ENCODE peak calls at places on chromosomes 12 and 14, in ten cellular contexts. U is testis; W is progenitor cell of endocrine pancreas; D is CD8-positive, alpha-beta T cell; O is HCT116; B is astrocyte; L is pancreas; F is HepG2; I is mesothelial cell of epicardium; Z is tibial nerve. C is an unnamed sample.

GRCh38 chr12:19605720-19606119 is 166.4 kb downstream of the AEBP2 start:
- DNase-seq in O (no peak), Z (no peak), D (no peak), L (no peak), U (no peak), F (no peak), I (no peak), W (no peak), B (no peak), C (no peak)

GRCh38 chr14:94624537-94625352 is 12.6 kb downstream of the SERPINA3 start:
- DNase-seq in W (no peak), B (no peak), F (no peak), U (no peak), D (no peak), I (no peak), L (no peak), Z (no peak), O (no peak), C (peak; percentile 43)

GRCh38 chr12:22687677-22688076 is 62.7 kb downstream of the ETNK1 start:
- DNase-seq in W (no peak), F (no peak), Z (no peak), U (no peak), B (peak; percentile 83), D (no peak), L (no peak), I (no peak), O (no peak), C (no peak)

GRCh38 chr12:131033886-131034482 is 80.3 kb downstream of the ADGRD1 start:
- DNase-seq in L (no peak), I (no peak), B (no peak), U (no peak), Z (no peak), O (no peak), F (no peak), D (no peak), W (no peak), C (no peak)

GRCh38 chr12:66118240-66118891 is 12.2 kb downstream of the LLPH start:
- DNase-seq in Z (no peak), B (peak; percentile 20), F (no peak), O (no peak), L (no peak), U (no peak), D (no peak), W (no peak), I (no peak), C (no peak)

GRCh38 chr12:460301-461230 is 827 bp downstream of the B4GALNT3 start:
- DNase-seq in Z (no peak), W (no peak), D (no peak), L (peak; percentile 75), U (peak; percentile 43), B (no peak), F (no peak), O (no peak), I (peak; percentile 47), C (no peak)

GRCh38 chr12:30939234-30939633 is 12.7 kb downstream of the TSPAN11 start:
- DNase-seq in I (no peak), W (no peak), D (no peak), B (no peak), Z (no peak), F (no peak), O (no peak), U (no peak), L (no peak), C (no peak)

GRCh38 chr14:64725879-64726584 is 21.8 kb downstream of the PLEKHG3 start:
- DNase-seq in U (no peak), L (peak; percentile 23), D (no peak), Z (no peak), W (no peak), I (no peak), F (no peak), O (no peak), B (no peak), C (no peak)

GRCh38 chr14:35701531-35701930 is 107.6 kb downstream of the RALGAPA1 start:
- DNase-seq in L (no peak), W (no peak), O (no peak), D (no peak), F (no peak), U (no peak), B (no peak), Z (no peak), I (no peak), C (no peak)

GRCh38 chr12:51631591-51631990 is 40.6 kb downstream of the SCN8A start:
- DNase-seq in O (peak; percentile 46), B (peak; percentile 78), D (no peak), Z (no peak), L (no peak), W (no peak), U (no peak), I (no peak), F (no peak), C (peak; percentile 14)

GRCh38 chr14:70822706-70823185 is 13.4 kb upstream of the MAP3K9 start:
- DNase-seq in Z (no peak), F (no peak), B (no peak), L (peak; percentile 73), D (no peak), U (peak; percentile 40), O (no peak), W (peak; percentile 37), I (peak; percentile 53), C (peak; percentile 30)

GRCh38 chr12:110733089-110733715 is 9.5 kb downstream of the PPP1CC start:
- DNase-seq in F (no peak), W (no peak), B (peak; percentile 44), U (no peak), Z (no peak), I (no peak), L (no peak), D (no peak), O (no peak), C (peak; percentile 30)

GRCh38 chr12:26740991-26741390 is 92.0 kb downstream of the ITPR2 start:
- DNase-seq in D (no peak), Z (no peak), B (no peak), I (no peak), O (no peak), W (no peak), U (peak; percentile 30), L (no peak), F (no peak), C (no peak)

GRCh38 chr14:95577067-95577800 is 42.4 kb downstream of the GLRX5 start:
- DNase-seq in L (no peak), W (no peak), B (no peak), I (no peak), F (no peak), D (no peak), U (no peak), O (no peak), Z (no peak), C (no peak)

GRCh38 chr12:100867639-100868393 is 73.2 kb downstream of the ANO4 start:
- DNase-seq in O (no peak), I (no peak), F (no peak), Z (no peak), U (no peak), D (no peak), L (no peak), W (no peak), B (no peak), C (peak; percentile 9)

GRCh38 chr14:34462132-34462893 is at the start of gene SPTSSA:
- DNase-seq in U (peak; percentile 93), B (peak; percentile 78), Z (peak; percentile 76), D (peak; percentile 83), I (peak; percentile 85), F (peak; percentile 90), W (peak; percentile 88), L (peak; percentile 97), O (peak; percentile 63), C (peak; percentile 92)
- TF ChIP-seq CTCF in U (no peak), B (no peak), Z (no peak), D (no peak), I (no peak), F (no peak), W (no peak), L (no peak), O (no peak), C (no peak)

DNA sequence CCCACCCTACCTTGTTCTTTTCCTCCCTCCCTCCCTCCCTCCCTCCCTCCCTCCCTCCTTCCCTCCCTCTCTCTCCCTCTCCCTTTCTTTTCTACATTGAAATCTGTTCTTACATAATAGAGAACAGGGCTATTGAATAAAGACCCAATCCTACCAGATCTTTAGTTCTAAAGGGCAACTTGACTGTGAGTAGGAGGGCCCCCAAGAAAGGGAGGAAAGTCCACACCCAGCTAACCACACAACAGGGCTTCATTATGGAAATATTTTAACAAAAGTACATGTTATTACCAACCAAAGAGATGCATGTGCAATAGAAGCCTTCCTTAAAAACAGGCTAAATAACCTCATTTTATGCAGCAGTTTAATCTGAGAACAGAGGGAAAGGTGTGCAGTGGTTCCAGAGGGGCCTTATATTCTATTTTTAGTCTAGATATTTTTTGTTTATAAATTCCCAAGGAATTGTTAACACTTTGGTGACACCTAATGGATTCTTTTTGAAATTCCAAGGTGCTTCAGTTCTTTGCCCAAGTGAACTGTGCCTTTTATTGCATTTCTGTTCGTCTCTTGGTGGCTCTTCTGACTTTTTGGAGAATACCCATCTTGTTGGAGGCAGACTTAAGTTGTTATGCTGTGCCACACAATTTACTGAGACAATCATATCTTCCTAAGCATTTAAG is 63.0 kb downstream of the GNS start:
- DNase-seq in L (no peak), F (peak; percentile 28), I (no peak), B (no peak), U (no peak), D (no peak), O (no peak), Z (no peak), W (no peak), C (no peak)
- TF ChIP-seq CTCF in L (no peak), F (peak; percentile 54), I (peak; percentile 15), B (peak; percentile 38), U (no peak), D (no peak), O (peak; percentile 11), Z (no peak), W (peak; percentile 50), C (peak; percentile 12)

DNA sequence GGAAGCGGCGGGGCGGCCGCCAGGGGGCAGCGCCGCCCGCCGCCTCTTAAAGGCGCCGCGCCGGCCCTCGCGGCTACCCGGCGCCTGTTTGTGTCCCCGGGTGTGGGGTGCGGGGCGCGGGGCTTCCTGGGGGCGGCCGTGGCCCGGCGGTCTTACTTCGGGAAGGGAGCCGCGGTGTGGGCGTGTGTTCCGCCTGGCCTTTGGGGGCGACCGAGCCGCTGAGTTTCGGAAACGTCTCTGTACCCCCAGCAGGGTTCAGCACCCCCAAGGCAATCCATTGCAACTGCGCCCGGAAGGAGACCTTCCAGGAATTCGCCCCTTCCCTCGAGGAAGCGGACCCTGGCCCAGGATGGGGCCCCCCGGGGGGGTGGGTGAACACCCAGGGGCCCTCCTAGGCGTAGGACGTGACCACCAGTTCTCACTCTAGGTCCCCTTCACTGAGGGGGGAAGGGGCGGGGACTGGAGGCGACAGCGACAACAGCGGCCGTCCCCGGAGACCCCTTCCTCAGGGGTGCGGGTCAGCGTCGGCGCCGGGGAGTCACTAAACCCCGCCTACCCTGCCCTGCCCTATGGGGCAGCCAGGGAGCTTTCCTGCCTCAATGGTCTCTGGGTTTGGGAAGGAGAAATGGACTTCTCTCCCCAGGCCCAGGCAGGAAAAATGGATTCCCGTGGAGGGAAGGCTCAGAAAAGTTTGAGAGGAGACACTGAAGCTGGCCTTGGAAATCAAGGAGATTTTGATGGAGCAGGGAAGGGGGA is at the start of gene ITPK1:
- DNase-seq in L (peak; percentile 85), O (no peak), B (no peak), Z (peak; percentile 22), W (peak; percentile 51), I (peak; percentile 68), D (peak; percentile 44), U (peak; percentile 56), F (peak; percentile 24), C (peak; percentile 59)
- TF ChIP-seq CTCF in L (no peak), O (no peak), B (no peak), Z (peak; percentile 61), W (peak; percentile 55), I (peak; percentile 37), D (no peak), U (no peak), F (no peak), C (no peak)

GRCh38 chr12:54786081-54786480 is 68.2 kb upstream of the MUCL1 start:
- DNase-seq in W (no peak), I (no peak), L (no peak), D (no peak), F (no peak), Z (no peak), O (no peak), U (no peak), B (no peak), C (no peak)
- TF ChIP-seq CTCF in W (no peak), I (no peak), L (no peak), D (no peak), F (no peak), Z (no peak), O (no peak), U (no peak), B (no peak), C (no peak)